ENCODE peak calls at places on chromosomes 13 and 19, in four cellular contexts. T is adrenal gland, M is H1, P is fibroblast of lung. V is an unnamed sample.

GRCh38 chr19:38031423-38031770 is 124.4 kb downstream of the SIPA1L3 start:
- DNase-seq in T (no peak), M (no peak), P (peak), V (no peak)

GRCh38 chr13:51844862-51845573 is at the start of gene TMEM272:
- DNase-seq in T (peak), M (no peak), P (peak), V (no peak)

GRCh38 chr19:51607077-51607476 is 23.1 kb downstream of the SIGLEC5 start:
- DNase-seq in T (no peak), M (no peak), P (no peak), V (no peak)

GRCh38 chr13:44605711-44606110 is 29.6 kb upstream of the TSC22D1 start:
- DNase-seq in T (no peak), M (no peak), P (no peak), V (peak)

GRCh38 chr13:37656247-37656940 is 57.8 kb upstream of the POSTN start:
- DNase-seq in T (no peak), M (no peak), P (peak), V (peak)

GRCh38 chr13:62931901-62932883 is 1516.5 kb upstream of the PCDH20 start:
- DNase-seq in T (no peak), M (no peak), P (peak), V (no peak)

GRCh38 chr13:33245505-33245904 is 40.0 kb downstream of the STARD13 start:
- DNase-seq in T (no peak), M (no peak), P (no peak), V (no peak)

GRCh38 chr13:102355251-102355650 is 46.6 kb downstream of the FGF14 start:
- DNase-seq in T (no peak), M (no peak), P (no peak), V (no peak)

GRCh38 chr19:4811328-4812131 is 20.0 kb downstream of the TICAM1 start:
- DNase-seq in T (peak), M (no peak), P (peak), V (no peak)

GRCh38 chr19:31503211-31503610 is 154.0 kb upstream of the TSHZ3 start:
- DNase-seq in T (no peak), M (no peak), P (no peak), V (no peak)

GRCh38 chr13:106383791-106384190 is 151.7 kb downstream of the EFNB2 start:
- DNase-seq in T (no peak), M (no peak), P (no peak), V (no peak)

GRCh38 chr19:53432088-53432661 is 391 bp downstream of the ZNF761 start:
- DNase-seq in T (peak), M (no peak), P (peak), V (no peak)

GRCh38 chr19:21758296-21758695 is 9.1 kb downstream of the ZNF100 start:
- DNase-seq in T (no peak), M (no peak), P (no peak), V (no peak)

GRCh38 chr13:44573790-44574465 is 2.2 kb downstream of the TSC22D1 start:
- DNase-seq in T (no peak), M (no peak), P (peak), V (no peak)

GRCh38 chr13:80131204-80131603 is 209.7 kb downstream of the SPRY2 start:
- DNase-seq in T (peak), M (no peak), P (peak), V (no peak)

GRCh38 chr13:44507639-44508038 is 68.5 kb downstream of the TSC22D1 start:
- DNase-seq in T (no peak), M (no peak), P (no peak), V (no peak)

GRCh38 chr19:51689751-51690358 is 3.3 kb upstream of the SPACA6 start:
- DNase-seq in T (peak), M (no peak), P (peak), V (no peak)

GRCh38 chr19:45815501-45816216 is 551 bp upstream of the RSPH6A start:
- DNase-seq in T (no peak), M (peak), P (peak), V (no peak)

DNA sequence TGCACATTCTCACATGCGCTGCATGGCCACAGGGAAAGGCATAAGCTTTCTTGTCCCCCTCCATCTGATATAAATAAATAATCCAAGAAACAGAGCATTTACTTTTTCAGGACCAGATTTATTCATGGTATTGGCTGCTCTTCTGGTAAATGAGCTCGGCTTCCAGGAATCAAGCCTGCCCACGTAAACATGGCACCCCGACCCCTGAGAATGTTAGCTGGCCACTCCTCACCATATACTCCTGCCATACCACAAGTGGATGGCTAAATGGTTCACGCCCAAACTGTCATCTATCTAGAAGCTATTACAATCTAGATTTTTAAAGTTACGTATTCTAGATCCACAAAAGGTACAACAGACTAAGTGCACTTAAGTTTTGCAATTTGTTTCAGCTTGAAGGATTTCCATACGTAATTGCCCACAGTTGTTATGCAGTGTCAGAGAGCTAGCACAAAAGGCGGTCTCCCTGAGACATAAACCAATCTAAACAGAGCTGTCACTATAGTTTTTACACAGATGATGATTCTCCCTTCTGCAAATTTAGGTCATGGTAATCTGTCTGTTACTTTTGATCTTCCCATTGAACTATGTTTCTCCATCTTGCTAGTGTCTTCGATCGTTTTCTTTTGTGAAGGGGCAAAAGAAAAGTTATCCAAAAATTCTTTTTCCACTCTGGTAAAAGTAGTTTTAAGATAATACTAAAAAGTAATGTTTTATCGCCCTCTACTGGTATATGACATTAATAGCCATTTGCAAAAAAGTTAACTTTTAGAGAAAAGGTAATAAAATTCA is 16.2 kb upstream of the FOXO1 start:
- DNase-seq in T (no peak), M (no peak), P (peak), V (no peak)
- TF ChIP-seq CTCF in T (peak), M (no peak), P (no peak), V (peak)

DNA sequence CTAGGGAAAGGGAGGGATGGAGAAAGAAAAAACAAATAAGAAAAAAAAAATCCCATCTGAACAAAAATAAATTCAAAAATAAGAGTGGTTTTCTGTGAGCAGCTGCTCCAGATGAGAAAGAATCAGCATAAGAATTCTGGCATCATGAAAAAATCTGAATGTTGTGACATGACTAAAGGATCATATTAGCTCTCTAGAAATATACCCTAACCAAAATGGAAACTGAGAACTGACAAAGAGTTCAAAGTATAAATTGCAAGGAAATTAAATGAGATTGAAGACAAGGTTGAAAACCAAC is 579.0 kb downstream of the UQCRFS1 start:
- DNase-seq in T (no peak), M (no peak), P (no peak), V (no peak)
- TF ChIP-seq CTCF in T (no peak), M (no peak), P (no peak), V (no peak)

GRCh38 chr19:43501661-43502418 is 2.7 kb downstream of the PHLDB3 start:
- DNase-seq in T (peak), M (peak), P (no peak), V (no peak)

GRCh38 chr19:43505186-43505456 is 575 bp upstream of the PHLDB3 start:
- DNase-seq in T (no peak), M (no peak), P (no peak), V (no peak)

GRCh38 chr19:43504426-43505185 is at the start of gene PHLDB3:
- DNase-seq in T (peak), M (no peak), P (peak), V (no peak)

GRCh38 chr19:43502419-43502976 is 2.0 kb downstream of the PHLDB3 start:
- DNase-seq in T (no peak), M (no peak), P (no peak), V (no peak)

GRCh38 chr19:43503501-43504425 is 783 bp downstream of the PHLDB3 start:
- DNase-seq in T (peak), M (peak), P (peak), V (peak)
- TF ChIP-seq CTCF in T (no peak), M (peak), P (no peak), V (peak)

GRCh38 chr19:58450836-58451357 is 525 bp upstream of the ZNF324B start:
- DNase-seq in T (no peak), M (no peak), P (no peak), V (no peak)

GRCh38 chr19:58456111-58456510 is 4.7 kb downstream of the ZNF324B start:
- DNase-seq in T (no peak), M (no peak), P (no peak), V (no peak)

GRCh38 chr19:58455306-58455705 is 3.9 kb downstream of the ZNF324B start:
- DNase-seq in T (no peak), M (no peak), P (no peak), V (no peak)

GRCh38 chr19:58451358-58452101 is at the start of gene ZNF324B:
- DNase-seq in T (peak), M (peak), P (peak), V (peak)

GRCh38 chr19:58453743-58454142 is 2.3 kb downstream of the ZNF324B start:
- DNase-seq in T (no peak), M (no peak), P (no peak), V (no peak)
- TF ChIP-seq CTCF in T (no peak), M (no peak), P (no peak), V (no peak)

DNA sequence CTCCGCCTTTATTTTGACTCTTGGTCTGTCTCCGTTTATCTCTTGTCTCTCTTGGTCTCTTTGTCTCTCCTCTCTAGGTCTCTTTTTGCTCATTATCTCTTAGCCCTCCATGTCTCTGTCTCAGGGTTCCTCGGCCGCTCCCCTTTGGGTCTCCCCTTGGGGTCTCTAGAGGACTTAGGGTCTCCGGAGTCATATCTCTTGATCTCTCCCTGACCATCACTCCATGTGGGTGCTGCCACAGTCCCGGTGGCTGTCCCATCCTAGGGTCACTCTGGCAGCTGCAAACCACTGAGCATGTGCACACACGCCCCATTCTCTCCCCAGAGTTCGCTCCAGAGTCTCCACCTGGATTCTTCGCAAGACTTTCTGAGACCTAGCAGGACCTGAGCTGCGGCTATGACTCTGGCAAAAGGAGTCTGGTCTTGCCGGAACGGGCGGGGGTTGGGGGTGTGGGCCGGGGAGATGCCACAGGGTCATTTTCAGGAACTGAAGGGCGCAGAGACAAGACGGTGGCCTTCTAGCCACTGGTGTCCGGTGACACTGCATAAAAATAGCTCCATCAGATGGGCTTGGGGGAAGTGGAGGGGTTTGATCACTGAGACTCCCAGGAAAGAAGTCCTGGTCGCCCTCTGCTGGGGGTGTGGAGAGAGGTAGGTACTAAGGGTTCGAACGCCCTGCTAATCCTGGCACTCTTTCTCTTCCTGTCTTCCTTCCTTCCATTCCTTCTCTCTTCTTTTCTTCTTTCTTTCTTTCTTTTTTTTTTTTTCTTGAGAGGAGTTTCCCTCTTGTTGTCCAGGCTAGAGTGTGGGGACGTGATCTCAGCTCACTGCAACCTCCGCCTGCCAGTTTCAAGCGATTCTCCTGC is 1.2 kb upstream of the KCNA7 start:
- DNase-seq in T (no peak), M (no peak), P (no peak), V (no peak)
- TF ChIP-seq CTCF in T (no peak), M (peak), P (peak), V (peak)

GRCh38 chr19:47745010-47745901 is at the start of gene NOP53:
- DNase-seq in T (peak), M (peak), P (peak), V (peak)
- TF ChIP-seq CTCF in T (no peak), M (no peak), P (no peak), V (no peak)

GRCh38 chr13:26246154-26246553 is 7.8 kb upstream of the CDK8 start:
- DNase-seq in T (peak), M (no peak), P (no peak), V (no peak)
- TF ChIP-seq CTCF in T (no peak), M (no peak), P (no peak), V (no peak)

DNA sequence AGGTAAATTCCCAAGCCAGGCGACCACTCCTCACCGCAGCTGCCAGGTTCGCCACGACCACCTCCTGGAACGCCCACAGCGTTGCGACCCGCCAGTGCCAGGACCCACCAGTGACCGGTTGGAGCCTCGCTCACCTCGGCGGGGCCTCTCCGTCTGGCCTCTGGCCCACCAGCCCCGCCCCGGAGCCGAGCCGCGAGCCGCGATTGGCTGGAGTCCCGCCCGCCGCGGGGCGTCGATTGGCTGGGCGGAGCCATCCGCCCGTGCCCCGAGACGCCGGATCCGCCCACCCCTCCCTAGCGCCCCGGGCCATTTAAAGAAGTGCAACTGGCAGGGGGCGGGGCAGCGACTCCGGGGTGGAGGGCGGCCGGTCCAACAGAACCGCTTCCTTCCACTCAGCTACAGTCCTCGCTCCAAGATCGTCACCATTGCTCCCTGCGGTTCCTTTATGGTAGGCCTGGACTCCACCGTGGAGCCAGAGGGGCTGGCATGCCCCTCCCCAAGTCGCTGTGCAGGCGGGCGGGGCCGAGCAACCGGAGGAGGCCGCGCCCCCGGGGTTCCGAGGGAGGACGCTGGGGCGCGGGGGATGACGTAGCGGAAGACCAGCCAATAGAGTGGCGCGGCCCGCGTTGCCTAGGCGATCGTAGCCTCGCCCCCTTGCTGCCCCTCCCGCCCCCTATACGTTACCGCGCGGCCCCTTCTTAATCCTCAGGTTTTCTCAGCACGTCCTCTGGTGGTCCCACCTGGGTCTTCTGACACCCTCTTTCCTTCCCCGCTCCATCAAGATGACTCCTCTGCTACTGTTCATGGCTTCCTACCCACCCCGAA is at the start of gene SERTAD3:
- DNase-seq in T (peak), M (peak), P (peak), V (peak)
- TF ChIP-seq CTCF in T (no peak), M (peak), P (no peak), V (peak)

GRCh38 chr19:1467228-1467511 is 11.8 kb downstream of the C19orf25 start:
- DNase-seq in T (no peak), M (no peak), P (no peak), V (no peak)
- TF ChIP-seq CTCF in T (no peak), M (no peak), P (no peak), V (no peak)